ENCODE peak calls at places on chromosomes 3 and 15, in eight cellular contexts. P, I, N, J, V, M, K and G are unnamed samples.

GRCh38 chr3:53780171-53780570 is 66.0 kb downstream of the CHDH start:
- DNase-seq in P (no peak), I (no peak), N (no peak), J (no peak), V (no peak), M (no peak), K (no peak), G (no peak)

GRCh38 chr3:118501152-118501551 is 533.5 kb downstream of the IGSF11 start:
- DNase-seq in P (no peak), I (peak), N (peak), J (no peak), V (no peak), M (no peak), K (no peak), G (no peak)

GRCh38 chr15:38012894-38013293 is 78.5 kb downstream of the TMCO5A start:
- DNase-seq in P (no peak), I (no peak), N (no peak), J (no peak), V (no peak), M (no peak), K (no peak), G (no peak)

GRCh38 chr3:51932471-51933370 is 9.0 kb downstream of the RRP9 start:
- DNase-seq in P (no peak), I (no peak), N (no peak), J (no peak), V (no peak), M (no peak), K (no peak), G (no peak)

GRCh38 chr3:179453967-179454366 is 2.7 kb upstream of the GNB4 start:
- DNase-seq in P (no peak), I (no peak), N (no peak), J (no peak), V (no peak), M (no peak), K (no peak), G (no peak)

GRCh38 chr3:53921296-53921695 is 29.6 kb upstream of the SELENOK start:
- DNase-seq in P (peak), I (no peak), N (no peak), J (no peak), V (no peak), M (no peak), K (peak), G (no peak)

GRCh38 chr15:64854041-64854440 is 12.3 kb downstream of the PLEKHO2 start:
- DNase-seq in P (no peak), I (no peak), N (no peak), J (no peak), V (no peak), M (no peak), K (no peak), G (no peak)

GRCh38 chr15:41661529-41662225 is 1.5 kb downstream of the MGA start:
- DNase-seq in P (peak), I (peak), N (peak), J (peak), V (no peak), M (peak), K (peak), G (peak)

GRCh38 chr3:184676927-184677326 is 34.9 kb downstream of the MAGEF1 start:
- DNase-seq in P (no peak), I (no peak), N (no peak), J (peak), V (no peak), M (no peak), K (no peak), G (no peak)

GRCh38 chr3:8970971-8971589 is 7.8 kb upstream of the RAD18 start:
- DNase-seq in P (peak), I (peak), N (peak), J (peak), V (no peak), M (peak), K (peak), G (no peak)

GRCh38 chr3:16179771-16180736 is 5.6 kb downstream of the GALNT15 start:
- DNase-seq in P (peak), I (no peak), N (no peak), J (no peak), V (no peak), M (no peak), K (no peak), G (no peak)

GRCh38 chr3:4883011-4883410 is 96.2 kb upstream of the BHLHE40 start:
- DNase-seq in P (no peak), I (no peak), N (no peak), J (no peak), V (no peak), M (no peak), K (no peak), G (no peak)